ENCODE peak calls at places on chromosomes 7 and 10, in five cellular contexts. V is IMR-90, G is PC-9, A is body of pancreas, T is right cardiac atrium. J is an unnamed sample.
A peak's percentile ranks its signal among the peaks of the same experiment; 100 is the strongest.

GRCh38 chr10:541750-542371 is 147.6 kb downstream of the DIP2C start:
- DNase-seq in V (no peak), G (no peak), A (peak; percentile 11), T (peak; percentile 76), J (peak; percentile 27)

GRCh38 chr7:129471402-129471827 is 30.9 kb upstream of the SMKR1 start:
- DNase-seq in V (no peak), G (peak; percentile 58), A (no peak), T (no peak), J (no peak)

GRCh38 chr7:154853727-154854095 is 149.2 kb downstream of the PAXIP1 start:
- DNase-seq in V (no peak), G (no peak), A (no peak), T (no peak), J (no peak)

GRCh38 chr10:3780056-3780765 is 4.8 kb downstream of the KLF6 start:
- DNase-seq in V (peak; percentile 71), G (peak; percentile 69), A (no peak), T (no peak), J (no peak)

GRCh38 chr7:85806321-85806720 is 619.5 kb upstream of the SEMA3D start:
- DNase-seq in V (no peak), G (no peak), A (no peak), T (no peak), J (no peak)

GRCh38 chr10:81963606-81964005 is 88.6 kb downstream of the NRG3 start:
- DNase-seq in V (no peak), G (no peak), A (no peak), T (no peak), J (no peak)

GRCh38 chr7:44079221-44080021 is 2.9 kb downstream of the POLM start:
- DNase-seq in V (no peak), G (no peak), A (no peak), T (no peak), J (no peak)

GRCh38 chr10:69537449-69537848 is 35.8 kb downstream of the NEUROG3 start:
- DNase-seq in V (no peak), G (no peak), A (no peak), T (no peak), J (no peak)

GRCh38 chr10:47024399-47025252 is 113.4 kb downstream of the PTPN20 start:
- DNase-seq in V (peak; percentile 62), G (peak; percentile 50), A (peak; percentile 80), T (peak; percentile 80), J (peak; percentile 69)

GRCh38 chr10:6052247-6053221 is 9.6 kb downstream of the IL2RA start:
- DNase-seq in V (no peak), G (peak; percentile 71), A (no peak), T (no peak), J (peak; percentile 28)

GRCh38 chr10:31599626-31600504 is 280.8 kb downstream of the ZEB1 start:
- DNase-seq in V (peak; percentile 15), G (no peak), A (no peak), T (no peak), J (no peak)

GRCh38 chr10:71223365-71224058 is 11.1 kb downstream of the UNC5B start:
- DNase-seq in V (no peak), G (no peak), A (no peak), T (peak; percentile 25), J (no peak)

GRCh38 chr10:49598164-49598856 is 11.8 kb upstream of the SLC18A3 start:
- DNase-seq in V (no peak), G (no peak), A (no peak), T (no peak), J (no peak)

GRCh38 chr7:142854505-142855400 is at the start of gene EPHB6:
- DNase-seq in V (peak; percentile 15), G (peak; percentile 68), A (peak; percentile 87), T (peak; percentile 94), J (peak; percentile 89)

GRCh38 chr10:70834448-70835151 is 18.9 kb downstream of the SGPL1 start:
- DNase-seq in V (no peak), G (no peak), A (no peak), T (no peak), J (no peak)

DNA sequence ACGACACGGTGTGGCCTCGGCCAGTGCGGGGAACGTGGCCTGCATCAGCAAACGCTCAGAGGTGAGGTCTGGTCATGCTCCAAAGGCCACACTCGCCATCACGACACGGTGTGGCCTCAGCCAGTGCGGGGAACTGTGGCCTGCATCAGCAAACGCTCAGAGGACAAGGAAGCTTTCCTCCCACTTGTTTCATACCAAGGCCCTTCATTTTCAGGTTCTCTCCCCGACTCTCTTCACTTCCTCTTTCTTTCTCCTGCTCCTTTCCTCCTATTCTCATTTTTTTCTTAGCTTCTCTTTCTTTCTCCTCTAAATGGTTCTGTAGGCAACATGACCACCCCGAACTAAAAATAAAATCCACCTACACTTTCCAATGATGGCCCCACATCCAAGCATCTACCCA is 384.4 kb upstream of the SHH start:
- DNase-seq in V (no peak), G (no peak), A (no peak), T (no peak), J (no peak)
- H3K9me3 ChIP-seq in V (peaks cover 42% of the 10 kb centered on the region), G (no peaks in the 10 kb centered on the region), A (no peaks in the 10 kb centered on the region), T (no peaks in the 10 kb centered on the region), J (no peaks in the 10 kb centered on the region)

GRCh38 chr7:27709137-27710075 is 30.6 kb upstream of the TAX1BP1 start:
- DNase-seq in V (peak; percentile 85), G (peak; percentile 64), A (no peak), T (no peak), J (no peak)

GRCh38 chr7:27712217-27712616 is 27.7 kb upstream of the TAX1BP1 start:
- DNase-seq in V (no peak), G (no peak), A (no peak), T (no peak), J (no peak)

GRCh38 chr7:27714831-27715444 is 25.0 kb upstream of the TAX1BP1 start:
- DNase-seq in V (peak; percentile 66), G (no peak), A (no peak), T (no peak), J (no peak)
- H3K9me3 ChIP-seq in V (no peaks in the 10 kb centered on the region), G (no peaks in the 10 kb centered on the region), A (no peaks in the 10 kb centered on the region), T (no peaks in the 10 kb centered on the region), J (no peaks in the 10 kb centered on the region)

GRCh38 chr7:727104-727805 is at the start of gene PRKAR1B:
- DNase-seq in V (no peak), G (no peak), A (peak; percentile 33), T (no peak), J (no peak)

GRCh38 chr7:726084-726853 is at the start of gene DNAAF5:
- DNase-seq in V (peak; percentile 81), G (peak; percentile 76), A (peak; percentile 87), T (peak; percentile 94), J (peak; percentile 86)

GRCh38 chr7:726854-727103 is 280 bp downstream of the DNAAF5 start:
- DNase-seq in V (no peak), G (no peak), A (no peak), T (no peak), J (no peak)

GRCh38 chr7:724298-724697 is 2.2 kb upstream of the DNAAF5 start:
- DNase-seq in V (no peak), G (no peak), A (no peak), T (no peak), J (no peak)

DNA sequence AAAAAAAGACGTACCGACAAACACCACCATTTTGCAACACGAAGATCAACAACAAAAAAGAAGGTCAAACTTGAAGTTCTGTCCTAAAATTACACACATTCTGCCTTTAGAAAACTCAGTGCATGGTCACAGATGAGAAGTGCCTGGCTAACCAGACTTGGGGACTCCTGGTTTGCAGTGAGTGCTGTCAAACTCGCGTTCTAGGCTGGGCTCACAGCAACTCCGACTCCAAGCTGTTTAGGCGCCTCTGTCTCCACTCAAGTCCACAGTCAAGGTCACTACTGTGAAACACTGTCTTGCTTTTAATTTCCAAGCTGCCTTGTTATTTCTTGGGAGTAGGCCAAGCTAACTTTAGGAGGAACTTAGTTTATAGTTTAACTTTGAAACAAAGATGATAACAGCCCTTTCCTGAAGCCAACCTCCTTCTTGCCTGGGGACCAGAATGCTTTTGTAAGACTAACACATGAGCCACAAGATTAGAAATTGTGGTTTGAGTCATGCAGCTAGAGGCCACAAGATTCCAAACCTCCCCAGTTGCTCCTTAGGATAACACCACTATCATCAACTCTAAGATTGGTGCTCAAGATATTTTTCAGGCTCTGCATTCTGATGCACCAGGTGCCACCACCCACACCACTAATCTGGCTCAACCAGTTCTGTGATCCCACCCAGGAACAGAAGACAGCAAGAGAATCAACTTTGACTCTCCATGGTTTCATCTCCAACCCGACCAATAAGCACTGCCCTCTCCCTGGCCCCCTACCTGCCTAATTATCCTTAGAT is 1.1 kb upstream of the DNAAF5 start:
- DNase-seq in V (peak; percentile 86), G (peak; percentile 81), A (no peak), T (no peak), J (no peak)
- H3K9me3 ChIP-seq in V (peaks cover under 1% of the 10 kb centered on the region), G (peaks cover 26% of the 10 kb centered on the region), A (no peaks in the 10 kb centered on the region), T (no peaks in the 10 kb centered on the region), J (no peaks in the 10 kb centered on the region)

GRCh38 chr10:119616879-119617580 is 20.3 kb upstream of the TIAL1 start:
- DNase-seq in V (no peak), G (no peak), A (no peak), T (peak; percentile 66), J (no peak)

GRCh38 chr10:119619215-119619614 is 22.5 kb upstream of the TIAL1 start:
- DNase-seq in V (no peak), G (no peak), A (no peak), T (no peak), J (no peak)

GRCh38 chr10:119620241-119620753 is 23.5 kb upstream of the TIAL1 start:
- DNase-seq in V (peak; percentile 56), G (no peak), A (no peak), T (no peak), J (no peak)

GRCh38 chr10:119625570-119626280 is 25.5 kb upstream of the BAG3 start:
- DNase-seq in V (no peak), G (no peak), A (no peak), T (no peak), J (no peak)

DNA sequence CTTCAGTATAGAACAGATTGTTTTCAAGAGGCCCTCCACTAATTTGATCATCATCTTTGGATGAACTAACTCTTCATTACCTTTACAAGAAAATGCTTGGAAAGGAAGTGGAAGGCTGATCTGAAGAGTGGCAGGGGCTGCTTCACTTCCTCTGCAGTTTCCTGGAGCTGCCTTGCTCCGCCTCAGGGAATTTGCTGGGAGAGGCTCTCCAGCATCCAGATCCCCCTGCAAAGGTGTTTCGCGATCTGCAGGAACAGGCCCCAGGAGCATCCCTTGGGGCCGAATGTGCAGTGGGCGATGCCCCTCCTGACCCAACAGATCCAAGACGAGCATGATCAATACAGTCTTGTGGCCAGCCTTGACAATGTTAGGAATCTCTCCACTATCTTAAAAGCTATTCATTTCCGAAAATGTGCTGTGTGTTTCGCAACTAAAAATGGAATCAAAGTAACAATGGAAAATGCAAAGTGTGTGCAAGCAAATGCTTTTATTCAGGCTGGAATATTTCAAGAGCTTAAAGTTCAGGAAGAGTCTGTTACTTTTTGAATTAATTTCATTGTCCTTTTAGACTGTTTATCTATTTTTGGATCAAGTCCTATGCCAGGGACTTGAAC is 24.1 kb upstream of the TIAL1 start:
- DNase-seq in V (no peak), G (no peak), A (no peak), T (no peak), J (no peak)
- H3K9me3 ChIP-seq in V (no peaks in the 10 kb centered on the region), G (no peaks in the 10 kb centered on the region), A (no peaks in the 10 kb centered on the region), T (no peaks in the 10 kb centered on the region), J (no peaks in the 10 kb centered on the region)

J was measured in stomach.